ENCODE peak calls at places on chromosomes 7 and 10, in four cellular contexts. S is colonic mucosa, X is Caco-2, F is mammary epithelial cell. C is an unnamed sample.
A peak's percentile ranks its signal among the peaks of the same experiment; 100 is the strongest.

GRCh38 chr7:46600340-46600739 is 679.3 kb upstream of the IGFBP3 start:
- DNase-seq in X (no peak), S (no peak), F (no peak), C (no peak)

GRCh38 chr7:114818501-114818900 is 103.4 kb upstream of the MDFIC start:
- DNase-seq in S (no peak), X (no peak), F (peak; percentile 87), C (peak; percentile 93)

GRCh38 chr10:63627376-63627775 is 106.2 kb downstream of the REEP3 start:
- DNase-seq in X (no peak), S (no peak), F (no peak), C (no peak)

GRCh38 chr7:112462236-112462635 is 12.0 kb downstream of the IFRD1 start:
- DNase-seq in X (no peak), S (peak; percentile 50), F (peak; percentile 93), C (peak; percentile 94)

GRCh38 chr10:84194424-84195043 is at the start of gene CDHR1:
- DNase-seq in X (peak; percentile 41), F (no peak), S (peak; percentile 79), C (peak; percentile 39)

GRCh38 chr7:103640031-103640779 is 194.2 kb upstream of the SLC26A5 start:
- DNase-seq in F (peak; percentile 33), X (no peak), S (no peak), C (peak; percentile 74)

GRCh38 chr7:170551-171363 is 21.6 kb upstream of the FAM20C start:
- DNase-seq in F (no peak), S (peak; percentile 16), X (peak; percentile 19), C (no peak)

GRCh38 chr7:51472017-51472296 is 155.3 kb upstream of the COBL start:
- DNase-seq in X (no peak), F (no peak), S (no peak), C (no peak)

GRCh38 chr7:91892821-91893340 is 12.4 kb upstream of the MTERF1 start:
- DNase-seq in S (no peak), F (peak; percentile 36), X (no peak), C (peak; percentile 62)

GRCh38 chr7:157389951-157390730 is 53.3 kb downstream of the DNAJB6 start:
- DNase-seq in X (no peak), S (no peak), F (no peak), C (no peak)

GRCh38 chr10:27242951-27243551 is 2.5 kb upstream of the ACBD5 start:
- DNase-seq in S (peak; percentile 81), X (no peak), F (peak; percentile 76), C (peak; percentile 71)

GRCh38 chr7:124784879-124785818 is 19.6 kb upstream of the GPR37 start:
- DNase-seq in S (peak; percentile 32), X (peak; percentile 50), F (peak; percentile 30), C (peak; percentile 54)

GRCh38 chr7:3762146-3762831 is 461.2 kb downstream of the SDK1 start:
- DNase-seq in S (no peak), X (no peak), F (no peak), C (no peak)

GRCh38 chr10:124354411-124355382 is 64.0 kb downstream of the OAT start:
- DNase-seq in S (peak; percentile 52), F (no peak), X (peak; percentile 77), C (peak; percentile 34)

GRCh38 chr7:122340427-122340826 is 35.9 kb upstream of the FEZF1 start:
- DNase-seq in S (no peak), X (no peak), F (no peak), C (no peak)

GRCh38 chr7:75937958-75938786 is 23.2 kb downstream of the POR start:
- DNase-seq in F (no peak), X (peak; percentile 46), S (peak; percentile 32), C (no peak)

GRCh38 chr10:77636967-77637473 is 588 bp downstream of the KCNMA1 start:
- DNase-seq in F (no peak), X (no peak), S (no peak), C (no peak)

GRCh38 chr7:53095731-53096501 is 60.5 kb downstream of the POM121L12 start:
- DNase-seq in S (no peak), X (no peak), F (no peak), C (no peak)

GRCh38 chr10:18879284-18879683 is 169.3 kb upstream of the MALRD1 start:
- DNase-seq in S (peak; percentile 21), F (no peak), X (no peak), C (no peak)

GRCh38 chr10:129057856-129058663 is 409.0 kb upstream of the MGMT start:
- DNase-seq in S (no peak), F (no peak), X (no peak), C (no peak)

GRCh38 chr10:5873515-5873995 is 16.1 kb downstream of the ANKRD16 start:
- DNase-seq in X (peak; percentile 65), S (peak; percentile 81), F (peak; percentile 57), C (peak; percentile 58)

GRCh38 chr7:137934941-137935848 is 66.7 kb downstream of the CREB3L2 start:
- DNase-seq in F (no peak), X (no peak), S (no peak), C (no peak)

GRCh38 chr7:137933270-137934017 is 68.4 kb downstream of the CREB3L2 start:
- DNase-seq in X (no peak), S (no peak), F (peak; percentile 52), C (peak; percentile 58)

GRCh38 chr7:137932881-137933269 is 69.0 kb downstream of the CREB3L2 start:
- DNase-seq in S (no peak), F (peak; percentile 90), X (no peak), C (peak; percentile 92)

GRCh38 chr7:137935849-137936508 is 65.9 kb downstream of the CREB3L2 start:
- DNase-seq in X (no peak), S (peak; percentile 71), F (peak; percentile 39), C (no peak)

GRCh38 chr7:137934176-137934826 is 67.6 kb downstream of the CREB3L2 start:
- DNase-seq in S (no peak), X (no peak), F (peak; percentile 78), C (peak; percentile 88)
- H3K4me3 ChIP-seq in S (no peak overlapping the region), X (no peak overlapping the region), F (no peak overlapping the region), C (no peak overlapping the region)

GRCh38 chr7:128891942-128892269 is 18.6 kb downstream of the KCP start:
- DNase-seq in S (no peak), F (no peak), X (no peak), C (no peak)

GRCh38 chr7:128890306-128891109 is 20.0 kb downstream of the KCP start:
- DNase-seq in X (peak; percentile 75), S (peak; percentile 65), F (no peak), C (no peak)

GRCh38 chr7:128892521-128893250 is 17.8 kb downstream of the KCP start:
- DNase-seq in X (no peak), F (no peak), S (no peak), C (no peak)

GRCh38 chr7:128893251-128894100 is 17.0 kb downstream of the KCP start:
- DNase-seq in X (no peak), S (no peak), F (peak; percentile 81), C (peak; percentile 84)

DNA sequence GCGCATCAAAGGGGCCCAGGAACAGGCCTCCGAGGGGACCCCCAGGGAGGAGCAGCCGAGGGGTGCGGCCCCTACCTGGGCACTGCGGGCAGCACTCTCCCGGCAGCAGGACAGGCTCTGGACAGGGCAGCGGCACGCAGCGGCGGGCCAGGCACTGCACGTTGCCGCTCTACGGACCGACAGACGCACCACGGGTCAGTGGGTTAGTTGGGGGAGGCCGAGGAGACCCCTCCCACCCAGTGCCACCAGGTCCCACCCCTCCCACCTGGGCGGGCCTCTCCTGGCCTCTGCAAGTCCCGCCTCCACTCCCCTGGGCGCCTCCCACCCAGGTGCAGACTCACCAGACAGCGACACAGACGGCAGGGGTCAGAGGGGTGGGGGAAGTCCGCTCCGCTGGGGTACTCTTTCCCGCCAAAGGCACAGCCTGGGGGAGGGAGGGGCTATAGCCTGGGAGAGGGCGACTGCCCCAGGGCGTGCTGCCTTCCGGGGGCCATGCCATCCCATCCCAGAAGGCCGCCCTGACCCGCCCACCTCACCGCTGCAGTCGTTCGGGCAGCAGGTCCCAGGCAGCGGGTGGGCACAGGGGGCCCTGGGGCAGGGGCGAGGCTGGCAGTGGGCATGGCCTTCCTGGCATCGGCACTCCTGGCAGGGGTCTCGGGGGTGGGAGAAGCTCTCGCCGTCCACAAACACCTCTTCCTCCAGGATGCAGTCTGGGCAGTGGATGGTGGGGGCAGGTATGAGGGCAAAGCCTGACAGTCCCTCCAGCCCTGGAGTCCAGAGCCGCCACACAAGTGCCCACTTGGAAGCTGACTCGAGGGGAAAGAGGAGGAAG is 19.2 kb downstream of the KCP start:
- DNase-seq in F (no peak), S (no peak), X (peak; percentile 79), C (no peak)
- H3K36me3 ChIP-seq in F (no peaks in the 10 kb centered on the region), S (no peaks in the 10 kb centered on the region), X (no peaks in the 10 kb centered on the region), C (no peaks in the 10 kb centered on the region)

GRCh38 chr7:26843696-26844095 is 20.7 kb downstream of the SKAP2 start:
- DNase-seq in F (peak; percentile 16), S (no peak), X (no peak), C (no peak)
- TF ChIP-seq CTCF in F (no peak), S (no peak), X (peak; percentile 52), C (peak; percentile 5)

GRCh38 chr10:112775892-112776679 is 174.0 kb upstream of the TCF7L2 start:
- DNase-seq in F (no peak), X (no peak), S (no peak), C (no peak)
- H3K4me3 ChIP-seq in F (no peak overlapping the region), X (no peak overlapping the region), S (no peak overlapping the region), C (no peak overlapping the region)

DNA sequence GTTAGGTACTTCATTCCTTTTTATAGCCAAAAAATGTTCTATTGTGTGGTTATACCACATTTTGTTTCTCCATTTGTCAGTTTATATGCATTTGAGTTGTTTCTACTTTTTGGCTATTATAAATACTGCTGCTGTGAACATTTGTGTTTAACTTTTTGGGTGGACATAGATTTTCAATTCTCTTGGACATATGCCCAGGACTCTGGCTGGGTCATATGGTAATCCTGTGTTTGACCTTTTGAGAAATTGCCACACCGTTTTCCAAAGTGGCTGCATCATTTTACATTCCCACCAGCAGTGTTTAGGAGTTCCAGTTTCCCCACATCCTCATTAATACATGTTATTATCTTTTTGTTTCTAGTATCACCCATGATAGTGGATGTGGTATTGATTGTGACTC is 39.3 kb downstream of the CSGALNACT2 start:
- DNase-seq in X (no peak), F (no peak), S (no peak), C (no peak)
- H3K36me3 ChIP-seq in X (peaks cover 1% of the 10 kb centered on the region), F (no peaks in the 10 kb centered on the region), S (no peaks in the 10 kb centered on the region), C (peaks cover 5% of the 10 kb centered on the region)

GRCh38 chr10:71725998-71726672 is 6.6 kb upstream of the C10orf105 start:
- DNase-seq in S (peak; percentile 62), F (peak; percentile 33), X (no peak), C (peak; percentile 55)
- TF ChIP-seq CTCF in S (no peak), F (peak; percentile 39), X (peak; percentile 64), C (peak; percentile 39)

DNA sequence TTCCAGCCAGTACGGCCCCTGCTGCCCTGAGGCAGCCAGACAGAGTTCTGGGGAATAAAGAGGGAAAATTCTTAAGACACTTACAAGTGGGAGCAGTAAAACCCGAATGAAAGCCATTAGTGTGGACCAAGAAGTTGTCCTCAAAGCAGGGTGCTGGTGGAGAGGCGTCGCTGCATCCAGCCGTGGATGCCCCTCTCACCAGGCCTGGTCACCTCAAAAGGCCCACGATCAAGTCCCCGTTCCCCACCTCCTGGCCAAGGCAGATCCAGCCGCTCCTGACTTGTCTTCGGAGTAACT is 656 bp downstream of the VSTM4 start:
- DNase-seq in S (no peak), X (no peak), F (no peak), C (no peak)
- H3K4me3 ChIP-seq in S (peak overlapping the region; percentile 24), X (no peak overlapping the region), F (no peak overlapping the region), C (no peak overlapping the region)

GRCh38 chr10:93503075-93503474 is 6.7 kb downstream of the CEP55 start:
- DNase-seq in S (no peak), X (no peak), F (no peak), C (no peak)

GRCh38 chr10:93501650-93502049 is 5.2 kb downstream of the CEP55 start:
- DNase-seq in X (no peak), S (no peak), F (no peak), C (no peak)

GRCh38 chr10:93509816-93510215 is 13.4 kb downstream of the CEP55 start:
- DNase-seq in F (no peak), S (no peak), X (no peak), C (no peak)

GRCh38 chr10:93505075-93505474 is 8.7 kb downstream of the CEP55 start:
- DNase-seq in F (no peak), X (no peak), S (no peak), C (no peak)
- H3K36me3 ChIP-seq in F (peaks cover 5% of the 10 kb centered on the region), X (no peaks in the 10 kb centered on the region), S (no peaks in the 10 kb centered on the region), C (no peaks in the 10 kb centered on the region)